ENCODE peak calls at places on chromosomes 12 and 14, in ten cellular contexts. One of them, this sample, is unnamed.

GRCh38 chr14:20820063-20820904 is 17.6 kb upstream of the RNASE1 start:
- DNase-seq in breast epithelium: no peak
- DNase-seq in stomach: no peak
- DNase-seq in IMR-90: no peak
- DNase-seq in esophagus muscularis mucosa: no peak
- DNase-seq in K562: peak
- DNase-seq in A549: no peak
- DNase-seq in Peyer's patch: no peak
- DNase-seq in sigmoid colon: no peak
- DNase-seq in transverse colon: peak
- DNase-seq in this sample: no peak

GRCh38 chr12:55068416-55069010 is 48.7 kb downstream of the NEUROD4 start:
- DNase-seq in breast epithelium: no peak
- DNase-seq in stomach: no peak
- DNase-seq in IMR-90: peak
- DNase-seq in esophagus muscularis mucosa: no peak
- DNase-seq in K562: peak
- DNase-seq in A549: peak
- DNase-seq in Peyer's patch: no peak
- DNase-seq in sigmoid colon: no peak
- DNase-seq in transverse colon: no peak
- DNase-seq in this sample: no peak

GRCh38 chr12:5965950-5966383 is 20.9 kb upstream of the ANO2 start:
- DNase-seq in breast epithelium: no peak
- DNase-seq in stomach: peak
- DNase-seq in IMR-90: peak
- DNase-seq in esophagus muscularis mucosa: peak
- DNase-seq in K562: peak
- DNase-seq in A549: peak
- DNase-seq in Peyer's patch: peak
- DNase-seq in sigmoid colon: no peak
- DNase-seq in transverse colon: peak
- DNase-seq in this sample: no peak

GRCh38 chr14:104360522-104360921 is 219.0 kb upstream of the C14orf180 start:
- DNase-seq in breast epithelium: peak
- DNase-seq in stomach: peak
- DNase-seq in IMR-90: no peak
- DNase-seq in esophagus muscularis mucosa: no peak
- DNase-seq in K562: no peak
- DNase-seq in A549: no peak
- DNase-seq in Peyer's patch: peak
- DNase-seq in sigmoid colon: peak
- DNase-seq in transverse colon: no peak
- DNase-seq in this sample: no peak

GRCh38 chr12:104790296-104791125 is 167.6 kb downstream of the SLC41A2 start:
- DNase-seq in breast epithelium: no peak
- DNase-seq in stomach: peak
- DNase-seq in IMR-90: peak
- DNase-seq in esophagus muscularis mucosa: no peak
- DNase-seq in K562: peak
- DNase-seq in A549: peak
- DNase-seq in Peyer's patch: peak
- DNase-seq in sigmoid colon: peak
- DNase-seq in transverse colon: peak
- DNase-seq in this sample: peak

GRCh38 chr12:76866726-76867125 is 12.1 kb downstream of the CSRP2 start:
- DNase-seq in breast epithelium: no peak
- DNase-seq in stomach: no peak
- DNase-seq in IMR-90: peak
- DNase-seq in esophagus muscularis mucosa: no peak
- DNase-seq in K562: no peak
- DNase-seq in A549: no peak
- DNase-seq in Peyer's patch: no peak
- DNase-seq in sigmoid colon: no peak
- DNase-seq in transverse colon: no peak
- DNase-seq in this sample: no peak

GRCh38 chr14:61439779-61440418 is 118.5 kb downstream of the PRKCH start:
- DNase-seq in breast epithelium: no peak
- DNase-seq in stomach: no peak
- DNase-seq in IMR-90: no peak
- DNase-seq in esophagus muscularis mucosa: peak
- DNase-seq in K562: no peak
- DNase-seq in A549: no peak
- DNase-seq in Peyer's patch: no peak
- DNase-seq in sigmoid colon: no peak
- DNase-seq in transverse colon: no peak
- DNase-seq in this sample: no peak

GRCh38 chr12:13220848-13221247 is 24.3 kb downstream of the EMP1 start:
- DNase-seq in breast epithelium: no peak
- DNase-seq in stomach: no peak
- DNase-seq in IMR-90: no peak
- DNase-seq in esophagus muscularis mucosa: no peak
- DNase-seq in K562: no peak
- DNase-seq in A549: no peak
- DNase-seq in Peyer's patch: no peak
- DNase-seq in sigmoid colon: no peak
- DNase-seq in transverse colon: no peak
- DNase-seq in this sample: no peak

GRCh38 chr12:16880864-16881285 is 274.9 kb upstream of the LMO3 start:
- DNase-seq in breast epithelium: no peak
- DNase-seq in stomach: peak
- DNase-seq in IMR-90: no peak
- DNase-seq in esophagus muscularis mucosa: no peak
- DNase-seq in K562: no peak
- DNase-seq in A549: no peak
- DNase-seq in Peyer's patch: peak
- DNase-seq in sigmoid colon: no peak
- DNase-seq in transverse colon: peak
- DNase-seq in this sample: no peak

GRCh38 chr14:51504626-51505025 is 147.1 kb upstream of the FRMD6 start:
- DNase-seq in breast epithelium: no peak
- DNase-seq in stomach: no peak
- DNase-seq in IMR-90: no peak
- DNase-seq in esophagus muscularis mucosa: no peak
- DNase-seq in K562: no peak
- DNase-seq in A549: no peak
- DNase-seq in Peyer's patch: no peak
- DNase-seq in sigmoid colon: no peak
- DNase-seq in transverse colon: no peak
- DNase-seq in this sample: no peak

GRCh38 chr12:93812616-93813015 is 135.4 kb downstream of the CRADD start:
- DNase-seq in breast epithelium: no peak
- DNase-seq in stomach: no peak
- DNase-seq in IMR-90: no peak
- DNase-seq in esophagus muscularis mucosa: no peak
- DNase-seq in K562: no peak
- DNase-seq in A549: no peak
- DNase-seq in Peyer's patch: no peak
- DNase-seq in sigmoid colon: no peak
- DNase-seq in transverse colon: no peak
- DNase-seq in this sample: no peak

GRCh38 chr12:25384954-25385216 is 134.2 kb upstream of the KRAS start:
- DNase-seq in breast epithelium: no peak
- DNase-seq in stomach: no peak
- DNase-seq in IMR-90: no peak
- DNase-seq in esophagus muscularis mucosa: no peak
- DNase-seq in K562: no peak
- DNase-seq in A549: no peak
- DNase-seq in Peyer's patch: no peak
- DNase-seq in sigmoid colon: no peak
- DNase-seq in transverse colon: no peak
- DNase-seq in this sample: no peak

GRCh38 chr14:32584079-32584478 is 255.0 kb downstream of the AKAP6 start:
- DNase-seq in breast epithelium: no peak
- DNase-seq in stomach: no peak
- DNase-seq in IMR-90: no peak
- DNase-seq in esophagus muscularis mucosa: no peak
- DNase-seq in K562: no peak
- DNase-seq in A549: no peak
- DNase-seq in Peyer's patch: no peak
- DNase-seq in sigmoid colon: no peak
- DNase-seq in transverse colon: no peak
- DNase-seq in this sample: no peak

GRCh38 chr12:50390284-50390683 is 6.1 kb downstream of the FAM186A start:
- DNase-seq in breast epithelium: no peak
- DNase-seq in stomach: no peak
- DNase-seq in IMR-90: peak
- DNase-seq in esophagus muscularis mucosa: no peak
- DNase-seq in K562: no peak
- DNase-seq in A549: peak
- DNase-seq in Peyer's patch: peak
- DNase-seq in sigmoid colon: no peak
- DNase-seq in transverse colon: no peak
- DNase-seq in this sample: no peak

GRCh38 chr12:67274186-67274585 is 5.0 kb downstream of the CAND1 start:
- DNase-seq in breast epithelium: no peak
- DNase-seq in stomach: no peak
- DNase-seq in IMR-90: no peak
- DNase-seq in esophagus muscularis mucosa: no peak
- DNase-seq in K562: no peak
- DNase-seq in A549: no peak
- DNase-seq in Peyer's patch: no peak
- DNase-seq in sigmoid colon: no peak
- DNase-seq in transverse colon: no peak
- DNase-seq in this sample: no peak

GRCh38 chr14:74948228-74949175 is 6.9 kb downstream of the PGF start:
- DNase-seq in breast epithelium: peak
- DNase-seq in stomach: no peak
- DNase-seq in IMR-90: no peak
- DNase-seq in esophagus muscularis mucosa: no peak
- DNase-seq in K562: no peak
- DNase-seq in A549: no peak
- DNase-seq in Peyer's patch: no peak
- DNase-seq in sigmoid colon: peak
- DNase-seq in transverse colon: no peak
- DNase-seq in this sample: no peak

GRCh38 chr14:61696753-61697318 is 1.5 kb downstream of the HIF1A start:
- DNase-seq in breast epithelium: no peak
- DNase-seq in stomach: no peak
- DNase-seq in IMR-90: no peak
- DNase-seq in esophagus muscularis mucosa: no peak
- DNase-seq in K562: no peak
- DNase-seq in A549: no peak
- DNase-seq in Peyer's patch: no peak
- DNase-seq in sigmoid colon: no peak
- DNase-seq in transverse colon: no peak
- DNase-seq in this sample: no peak

GRCh38 chr12:111063296-111064026 is 143.1 kb upstream of the MYL2 start:
- DNase-seq in breast epithelium: no peak
- DNase-seq in stomach: no peak
- DNase-seq in IMR-90: no peak
- DNase-seq in esophagus muscularis mucosa: no peak
- DNase-seq in K562: no peak
- DNase-seq in A549: peak
- DNase-seq in Peyer's patch: no peak
- DNase-seq in sigmoid colon: no peak
- DNase-seq in transverse colon: no peak
- DNase-seq in this sample: no peak

GRCh38 chr12:4164591-4165558 is 108.7 kb upstream of the CCND2 start:
- DNase-seq in breast epithelium: no peak
- DNase-seq in stomach: peak
- DNase-seq in IMR-90: peak
- DNase-seq in esophagus muscularis mucosa: no peak
- DNase-seq in K562: no peak
- DNase-seq in A549: no peak
- DNase-seq in Peyer's patch: peak
- DNase-seq in sigmoid colon: peak
- DNase-seq in transverse colon: peak
- DNase-seq in this sample: peak
- TF ChIP-seq POLR2A in breast epithelium: no peak
- TF ChIP-seq POLR2A in stomach: no peak
- TF ChIP-seq POLR2A in IMR-90: peak
- TF ChIP-seq POLR2A in esophagus muscularis mucosa: no peak
- TF ChIP-seq POLR2A in K562: no peak
- TF ChIP-seq POLR2A in A549: no peak
- TF ChIP-seq POLR2A in Peyer's patch: no peak
- TF ChIP-seq POLR2A in sigmoid colon: no peak
- TF ChIP-seq POLR2A in transverse colon: no peak
- TF ChIP-seq POLR2A in this sample: no peak

DNA sequence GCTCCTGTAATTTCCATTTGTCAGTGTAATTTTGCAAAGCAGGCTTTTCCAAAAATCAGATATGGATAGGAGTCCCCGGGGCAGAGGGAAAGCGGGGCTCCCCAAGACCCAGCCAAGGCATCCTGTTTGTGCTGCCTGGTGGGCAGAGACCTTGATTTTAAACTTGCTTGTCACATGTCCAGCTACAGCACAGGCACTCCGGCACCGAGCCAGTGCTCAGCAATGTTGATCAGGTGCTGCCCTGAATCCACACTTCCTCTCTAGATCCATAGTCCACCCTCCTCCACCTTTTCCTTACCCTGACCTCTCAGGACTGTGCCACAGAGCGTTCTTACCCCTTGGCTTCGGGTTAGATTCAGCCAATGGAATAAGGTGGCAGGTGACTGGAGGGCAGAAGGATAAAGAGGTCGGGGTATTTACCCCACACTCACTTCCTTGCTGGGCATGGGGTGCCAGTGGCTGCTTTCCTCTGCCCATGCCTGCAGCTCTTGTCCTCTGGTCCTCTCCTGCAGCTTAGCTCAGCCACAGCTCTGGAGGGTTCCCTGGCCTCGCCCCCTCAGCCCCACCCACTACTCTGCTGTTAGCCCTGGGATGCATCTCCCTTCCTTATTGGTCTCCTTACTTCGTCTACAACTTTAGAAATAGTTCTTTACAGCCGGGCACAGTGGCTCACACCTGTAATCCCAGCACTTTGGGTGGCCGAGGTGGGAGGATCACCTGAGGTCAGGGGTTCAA is 80.1 kb downstream of the IRF2BPL start:
- DNase-seq in breast epithelium: peak
- DNase-seq in stomach: peak
- DNase-seq in IMR-90: no peak
- DNase-seq in esophagus muscularis mucosa: no peak
- DNase-seq in K562: no peak
- DNase-seq in A549: peak
- DNase-seq in Peyer's patch: no peak
- DNase-seq in sigmoid colon: peak
- DNase-seq in transverse colon: peak
- DNase-seq in this sample: no peak
- H3K4me3 ChIP-seq in breast epithelium: no peak
- H3K4me3 ChIP-seq in stomach: no peak
- H3K4me3 ChIP-seq in IMR-90: no peak
- H3K4me3 ChIP-seq in esophagus muscularis mucosa: no peak
- H3K4me3 ChIP-seq in K562: no peak
- H3K4me3 ChIP-seq in A549: no peak
- H3K4me3 ChIP-seq in Peyer's patch: no peak
- H3K4me3 ChIP-seq in sigmoid colon: no peak
- H3K4me3 ChIP-seq in transverse colon: no peak
- H3K4me3 ChIP-seq in this sample: no peak

GRCh38 chr14:23320584-23321571 is at the start of gene PABPN1:
- DNase-seq in breast epithelium: peak
- DNase-seq in stomach: peak
- DNase-seq in IMR-90: peak
- DNase-seq in esophagus muscularis mucosa: peak
- DNase-seq in K562: peak
- DNase-seq in A549: peak
- DNase-seq in Peyer's patch: peak
- DNase-seq in sigmoid colon: peak
- DNase-seq in transverse colon: peak
- DNase-seq in this sample: peak
- TF ChIP-seq POLR2A in breast epithelium: peak
- TF ChIP-seq POLR2A in stomach: no peak
- TF ChIP-seq POLR2A in IMR-90: no peak
- TF ChIP-seq POLR2A in esophagus muscularis mucosa: no peak
- TF ChIP-seq POLR2A in K562: peak
- TF ChIP-seq POLR2A in A549: no peak
- TF ChIP-seq POLR2A in Peyer's patch: peak
- TF ChIP-seq POLR2A in sigmoid colon: peak
- TF ChIP-seq POLR2A in transverse colon: peak
- TF ChIP-seq POLR2A in this sample: peak

GRCh38 chr12:130876758-130877157 is 4.9 kb downstream of the RAN start:
- DNase-seq in breast epithelium: no peak
- DNase-seq in stomach: no peak
- DNase-seq in IMR-90: no peak
- DNase-seq in esophagus muscularis mucosa: no peak
- DNase-seq in K562: no peak
- DNase-seq in A549: no peak
- DNase-seq in Peyer's patch: no peak
- DNase-seq in sigmoid colon: peak
- DNase-seq in transverse colon: no peak
- DNase-seq in this sample: no peak
- H3K4me3 ChIP-seq in breast epithelium: no peak
- H3K4me3 ChIP-seq in stomach: no peak
- H3K4me3 ChIP-seq in IMR-90: no peak
- H3K4me3 ChIP-seq in esophagus muscularis mucosa: no peak
- H3K4me3 ChIP-seq in K562: no peak
- H3K4me3 ChIP-seq in A549: no peak
- H3K4me3 ChIP-seq in Peyer's patch: no peak
- H3K4me3 ChIP-seq in sigmoid colon: no peak
- H3K4me3 ChIP-seq in transverse colon: no peak
- H3K4me3 ChIP-seq in this sample: no peak

This sample was measured in uterus.